ENCODE peak calls at places on chromosomes 5 and 9, in four cellular contexts. W is transverse colon; J is CD8-positive, alpha-beta memory T cell; Z is GM23248. X is an unnamed sample.

GRCh38 chr5:36017004-36017403 is 25.8 kb upstream of the UGT3A1 start:
- DNase-seq in W (no peak), J (no peak), Z (no peak), X (no peak)

GRCh38 chr5:59390074-59390659 is 503.4 kb downstream of the PDE4D start:
- DNase-seq in W (no peak), J (no peak), Z (peak; percentile 61), X (peak; percentile 22)

GRCh38 chr5:13932006-13932405 is 12.5 kb downstream of the DNAH5 start:
- DNase-seq in W (no peak), J (no peak), Z (no peak), X (no peak)

GRCh38 chr5:35938518-35939227 is at the start of gene CAPSL:
- DNase-seq in W (peak; percentile 13), J (no peak), Z (peak; percentile 38), X (no peak)

GRCh38 chr9:35816708-35817107 is 1.9 kb upstream of the HINT2 start:
- DNase-seq in W (no peak), J (no peak), Z (no peak), X (peak; percentile 59)

GRCh38 chr9:108040783-108041182 is 551.2 kb upstream of the KLF4 start:
- DNase-seq in W (no peak), J (no peak), Z (peak; percentile 75), X (no peak)

GRCh38 chr5:81972496-81972791 is 621 bp downstream of the ATG10 start:
- DNase-seq in W (no peak), J (no peak), Z (no peak), X (no peak)

GRCh38 chr9:111896942-111897830 is 572 bp downstream of the UGCG start:
- DNase-seq in W (peak; percentile 62), J (peak; percentile 61), Z (peak; percentile 65), X (peak; percentile 64)

GRCh38 chr5:173228107-173228506 is 6.9 kb downstream of the NKX2-5 start:
- DNase-seq in W (no peak), J (no peak), Z (no peak), X (no peak)

GRCh38 chr9:78026947-78027346 is 4.7 kb downstream of the GNAQ start:
- DNase-seq in W (no peak), J (no peak), Z (peak; percentile 64), X (no peak)

GRCh38 chr9:135151905-135152304 is 64.4 kb downstream of the OLFM1 start:
- DNase-seq in W (no peak), J (no peak), Z (no peak), X (no peak)

GRCh38 chr9:133727876-133728441 is 10.2 kb downstream of the SARDH start:
- DNase-seq in W (no peak), J (no peak), Z (no peak), X (peak; percentile 15)

GRCh38 chr9:27194401-27195091 is 85.5 kb downstream of the TEK start:
- DNase-seq in W (no peak), J (no peak), Z (peak; percentile 91), X (no peak)

GRCh38 chr5:175638305-175638704 is 19.6 kb upstream of the HRH2 start:
- DNase-seq in W (no peak), J (no peak), Z (no peak), X (no peak)

GRCh38 chr5:80977764-80978163 is 17.6 kb downstream of the RASGRF2 start:
- DNase-seq in W (no peak), J (no peak), Z (no peak), X (no peak)

DNA sequence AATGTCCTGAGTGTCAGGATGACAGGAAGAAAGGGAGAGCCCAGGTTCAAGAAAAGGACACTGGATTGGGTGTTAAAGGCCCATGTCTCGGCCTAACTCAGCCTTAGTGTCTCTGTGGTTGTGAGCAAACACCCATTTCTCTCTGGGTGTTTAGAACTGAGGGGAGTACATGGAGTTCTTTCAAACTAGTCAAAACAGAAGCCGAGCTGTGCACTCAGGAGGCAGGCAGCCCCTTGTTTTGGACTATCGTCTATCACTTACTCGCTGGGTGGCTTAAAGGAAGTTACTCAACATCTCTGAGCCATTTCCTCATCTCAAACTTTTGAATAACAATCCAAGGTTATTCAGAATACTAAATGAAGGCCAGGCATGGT is 40.0 kb downstream of the NAIF1 start:
- DNase-seq in W (peak; percentile 17), J (peak; percentile 40), Z (peak; percentile 22), X (no peak)
- H3K4me1 ChIP-seq in W (no peaks in the 10 kb centered on the region), J (peaks cover 92% of the 10 kb centered on the region), Z (peaks cover 3% of the 10 kb centered on the region), X (no peaks in the 10 kb centered on the region)

GRCh38 chr5:135546912-135547311 is 11.1 kb upstream of the NEUROG1 start:
- DNase-seq in W (no peak), J (no peak), Z (no peak), X (no peak)
- H3K27me3 ChIP-seq in W (peaks cover 84% of the 10 kb centered on the region), J (peaks cover 6% of the 10 kb centered on the region), Z (peaks cover 54% of the 10 kb centered on the region), X (peaks cover 83% of the 10 kb centered on the region)

GRCh38 chr5:141356950-141357349 is 2.1 kb downstream of the PCDHGA4 start:
- DNase-seq in W (no peak), J (no peak), Z (no peak), X (no peak)

GRCh38 chr5:141363952-141364660 is at the start of gene PCDHGA5:
- DNase-seq in W (no peak), J (no peak), Z (no peak), X (no peak)

GRCh38 chr5:141359790-141360426 is at the start of gene PCDHGB2:
- DNase-seq in W (no peak), J (no peak), Z (peak; percentile 44), X (no peak)

GRCh38 chr5:141362719-141363118 is 1.2 kb upstream of the PCDHGA5 start:
- DNase-seq in W (no peak), J (no peak), Z (no peak), X (no peak)

GRCh38 chr5:141360685-141361084 is 891 bp downstream of the PCDHGB2 start:
- DNase-seq in W (no peak), J (no peak), Z (no peak), X (no peak)
- H3K9me3 ChIP-seq in W (peaks cover 81% of the 10 kb centered on the region), J (peaks cover 13% of the 10 kb centered on the region), Z (peaks cover 7% of the 10 kb centered on the region), X (peaks cover 7% of the 10 kb centered on the region)

DNA sequence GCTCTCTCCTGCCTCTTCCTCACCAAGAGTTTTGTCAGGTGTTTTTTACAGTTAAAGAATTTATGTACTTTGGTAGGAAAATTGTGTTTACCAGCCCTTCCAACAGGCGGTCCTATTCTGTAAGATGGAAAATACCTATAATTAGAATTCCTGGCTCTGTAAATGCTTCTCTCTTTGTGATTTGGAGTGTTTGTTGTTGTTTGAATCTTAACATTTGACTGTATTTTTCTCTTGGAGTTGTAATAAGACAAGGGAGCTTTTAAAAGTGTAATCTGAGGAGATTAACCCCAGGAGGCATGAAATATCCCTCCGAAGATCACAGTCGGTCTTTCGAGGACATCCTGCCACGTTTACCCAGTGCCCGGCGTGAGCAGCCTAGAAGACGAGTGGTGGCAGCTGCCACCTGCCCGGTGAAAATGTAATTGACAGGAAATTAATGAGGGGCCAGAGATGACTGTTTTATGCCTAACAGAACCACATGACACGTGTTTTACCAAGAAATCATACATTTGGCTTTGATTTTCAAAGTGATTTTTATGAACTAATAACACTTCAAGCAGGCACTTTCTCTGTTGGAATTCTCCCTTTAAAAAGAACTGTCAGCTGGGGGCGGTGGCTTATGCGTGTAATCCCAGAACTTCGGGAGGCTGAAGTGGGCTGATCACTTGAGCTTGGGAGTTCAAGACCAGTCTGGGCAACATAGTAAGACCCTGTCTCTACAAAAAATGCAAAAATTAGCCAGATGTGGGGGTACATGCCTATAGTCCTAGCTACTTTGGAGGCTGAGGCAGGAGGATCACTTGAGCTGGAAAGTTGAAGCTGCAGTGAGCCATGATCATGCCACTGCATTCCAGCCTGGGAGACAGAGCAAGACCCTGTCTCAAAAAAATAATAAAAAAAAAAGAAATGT is 20.0 kb downstream of the ANKRD33B start:
- DNase-seq in W (no peak), J (no peak), Z (no peak), X (no peak)
- H3K4me1 ChIP-seq in W (no peaks in the 10 kb centered on the region), J (no peaks in the 10 kb centered on the region), Z (no peaks in the 10 kb centered on the region), X (no peaks in the 10 kb centered on the region)

GRCh38 chr9:97740848-97741821 is 44.0 kb upstream of the XPA start:
- DNase-seq in W (peak; percentile 23), J (no peak), Z (peak; percentile 81), X (peak; percentile 50)
- H3K27me3 ChIP-seq in W (peaks cover 75% of the 10 kb centered on the region), J (peaks cover 10% of the 10 kb centered on the region), Z (peaks cover 45% of the 10 kb centered on the region), X (peaks cover 18% of the 10 kb centered on the region)